ENCODE peak calls at places on chromosome 15, in six cellular contexts. X, L, O, T, U and B are unnamed samples.
A peak's percentile ranks its signal among the peaks of the same experiment; 100 is the strongest.

GRCh38 chr15:48177875-48178611 is at the start of gene MYEF2:
- DNase-seq in X (peak; percentile 66), L (peak; percentile 62), O (peak; percentile 91), T (peak; percentile 86), U (peak; percentile 72), B (peak; percentile 75)

GRCh38 chr15:48796930-48797329 is 13.9 kb downstream of the CEP152 start:
- DNase-seq in X (no peak), L (no peak), O (no peak), T (no peak), U (no peak), B (peak; percentile 30)

GRCh38 chr15:92097473-92098178 is 244.1 kb downstream of the SLCO3A1 start:
- DNase-seq in X (peak; percentile 16), L (no peak), O (peak; percentile 55), T (peak; percentile 82), U (peak; percentile 82), B (peak; percentile 22)

GRCh38 chr15:84671211-84671610 is 13.2 kb upstream of the NMB start:
- DNase-seq in X (no peak), L (no peak), O (no peak), T (peak; percentile 85), U (no peak), B (peak; percentile 76)

GRCh38 chr15:45645026-45645980 is 10.5 kb downstream of the SQOR start:
- DNase-seq in X (no peak), L (no peak), O (no peak), T (peak; percentile 72), U (no peak), B (peak; percentile 65)

GRCh38 chr15:81514769-81515168 is 140.8 kb upstream of the TMC3 start:
- DNase-seq in X (no peak), L (no peak), O (no peak), T (no peak), U (no peak), B (no peak)

GRCh38 chr15:68644996-68645395 is 66.2 kb downstream of the CORO2B start:
- DNase-seq in X (no peak), L (no peak), O (no peak), T (no peak), U (no peak), B (no peak)

GRCh38 chr15:64354683-64355558 is 1.1 kb downstream of the CSNK1G1 start:
- DNase-seq in X (no peak), L (no peak), O (no peak), T (peak; percentile 21), U (no peak), B (no peak)